ENCODE peak calls at places on chromosomes 1 and 21, in five cellular contexts. J, K, F, R and C are unnamed samples.

GRCh38 chr1:151398691-151399065 is 695 bp upstream of the PSMB4 start:
- DNase-seq in J (no peak), K (no peak), R (no peak), F (no peak), C (peak; percentile 69)

GRCh38 chr1:59288046-59288445 is 8.8 kb upstream of the FGGY start:
- DNase-seq in F (no peak), J (no peak), K (no peak), R (no peak), C (no peak)

GRCh38 chr1:23601968-23602876 is 42.9 kb upstream of the ID3 start:
- DNase-seq in F (no peak), R (no peak), J (no peak), K (no peak), C (no peak)

GRCh38 chr1:90746857-90747256 is 29.8 kb upstream of the BARHL2 start:
- DNase-seq in R (no peak), F (no peak), K (no peak), J (no peak), C (no peak)

GRCh38 chr1:26730695-26731094 is 34.9 kb downstream of the ARID1A start:
- DNase-seq in J (no peak), K (no peak), R (no peak), F (no peak), C (no peak)

GRCh38 chr1:7954683-7955082 is 6.8 kb upstream of the PARK7 start:
- DNase-seq in F (no peak), K (no peak), J (no peak), R (no peak), C (no peak)

GRCh38 chr1:7490576-7490975 is 280.5 kb upstream of the VAMP3 start:
- DNase-seq in R (no peak), K (no peak), F (no peak), J (peak; percentile 45), C (no peak)

GRCh38 chr1:204446413-204447111 is 34.9 kb upstream of the PPP1R15B start:
- DNase-seq in K (peak; percentile 84), R (peak; percentile 82), F (peak; percentile 82), J (peak; percentile 70), C (no peak)

GRCh38 chr21:29155118-29155932 is 24.9 kb downstream of the MAP3K7CL start:
- DNase-seq in J (no peak), R (peak; percentile 11), F (no peak), K (no peak), C (no peak)

GRCh38 chr1:171245458-171246064 is 2.7 kb upstream of the FMO1 start:
- DNase-seq in J (no peak), K (no peak), R (peak; percentile 37), F (peak; percentile 28), C (no peak)

GRCh38 chr1:69913967-69914366 is 291.4 kb downstream of the LRRC40 start:
- DNase-seq in F (no peak), R (no peak), J (no peak), K (no peak), C (no peak)

GRCh38 chr1:111354584-111354983 is 63.9 kb downstream of the CHIA start:
- DNase-seq in R (no peak), J (no peak), F (no peak), K (no peak), C (no peak)

GRCh38 chr1:6181347-6181770 is 1.2 kb upstream of the CHD5 start:
- DNase-seq in J (no peak), K (no peak), F (no peak), R (peak; percentile 30), C (no peak)

GRCh38 chr1:84603941-84604830 is 29.9 kb upstream of the CTBS start:
- DNase-seq in R (no peak), J (no peak), F (no peak), K (no peak), C (no peak)

GRCh38 chr1:154000420-154000819 is 9.9 kb downstream of the RPS27 start:
- DNase-seq in J (no peak), R (no peak), K (no peak), F (no peak), C (no peak)

GRCh38 chr1:236039736-236040670 is 24.9 kb downstream of the NID1 start:
- DNase-seq in F (no peak), K (no peak), J (peak; percentile 82), R (no peak), C (no peak)

GRCh38 chr1:43304287-43304615 is 3.5 kb downstream of the TIE1 start:
- DNase-seq in F (no peak), R (no peak), K (no peak), J (no peak), C (no peak)

GRCh38 chr1:20227704-20228103 is 41.4 kb upstream of the PLA2G2C start:
- DNase-seq in K (no peak), F (no peak), J (no peak), R (no peak), C (no peak)

GRCh38 chr21:32979598-32980268 is 46.0 kb upstream of the OLIG2 start:
- DNase-seq in F (no peak), R (no peak), K (no peak), J (no peak), C (no peak)

GRCh38 chr1:57252597-57253306 is 171.1 kb downstream of the DAB1 start:
- DNase-seq in J (no peak), F (no peak), R (no peak), K (no peak), C (no peak)

GRCh38 chr21:41765393-41765950 is 1.4 kb downstream of the RIPK4 start:
- DNase-seq in R (no peak), F (no peak), K (no peak), J (no peak), C (no peak)

GRCh38 chr1:218772575-218772974 is 401.1 kb upstream of the LYPLAL1 start:
- DNase-seq in R (no peak), K (no peak), J (no peak), F (no peak), C (no peak)

GRCh38 chr1:975896-976683 is 5.8 kb downstream of the PERM1 start:
- DNase-seq in J (peak; percentile 65), R (peak; percentile 92), K (peak; percentile 74), F (peak; percentile 67), C (no peak)

GRCh38 chr1:215526147-215526845 is 40.8 kb upstream of the KCTD3 start:
- DNase-seq in J (no peak), F (no peak), R (peak; percentile 15), K (no peak), C (no peak)

GRCh38 chr1:162007485-162007884 is 16.2 kb downstream of the OLFML2B start:
- DNase-seq in F (no peak), J (no peak), K (no peak), R (no peak), C (no peak)

GRCh38 chr1:228181105-228181504 is 15.5 kb downstream of the IBA57 start:
- DNase-seq in R (no peak), F (no peak), J (no peak), K (no peak), C (peak; percentile 30)

GRCh38 chr1:17710889-17711576 is 44.1 kb upstream of the ACTL8 start:
- DNase-seq in K (no peak), J (no peak), F (no peak), R (no peak), C (no peak)

GRCh38 chr1:226827968-226828513 is 42.4 kb upstream of the PSEN2 start:
- DNase-seq in F (peak; percentile 96), R (peak; percentile 88), K (peak; percentile 96), J (peak; percentile 97), C (peak; percentile 97)

GRCh38 chr1:34164510-34165381 is at the start of gene CSMD2:
- DNase-seq in F (no peak), J (no peak), K (no peak), R (peak; percentile 83), C (no peak)

GRCh38 chr1:3016641-3017439 is 4.4 kb upstream of the ACTRT2 start:
- DNase-seq in K (no peak), R (no peak), F (peak; percentile 5), J (peak; percentile 17), C (peak; percentile 50)

GRCh38 chr1:240413732-240414131 is 198.2 kb downstream of the GREM2 start:
- DNase-seq in K (no peak), R (no peak), F (no peak), J (no peak), C (no peak)

GRCh38 chr1:226360106-226360746 is 47.7 kb downstream of the PARP1 start:
- DNase-seq in K (no peak), F (no peak), R (no peak), J (no peak), C (no peak)

GRCh38 chr1:204263240-204263848 is 49.6 kb upstream of the GOLT1A start:
- DNase-seq in F (no peak), K (peak; percentile 48), R (peak; percentile 78), J (no peak), C (no peak)

GRCh38 chr21:46500224-46500861 is 41.7 kb downstream of the DIP2A start:
- DNase-seq in F (no peak), R (no peak), K (no peak), J (no peak), C (no peak)

GRCh38 chr1:23559985-23560755 is 869 bp upstream of the ID3 start:
- DNase-seq in R (peak; percentile 41), K (no peak), F (no peak), J (no peak), C (peak; percentile 69)

GRCh38 chr1:113675299-113675698 is 84.0 kb downstream of the PHTF1 start:
- DNase-seq in J (no peak), K (no peak), F (no peak), R (no peak), C (no peak)

GRCh38 chr1:17184161-17184665 is 20.7 kb upstream of the PADI1 start:
- DNase-seq in K (no peak), F (no peak), J (no peak), R (no peak), C (no peak)

GRCh38 chr1:91835087-91835521 is 50.8 kb downstream of the TGFBR3 start:
- DNase-seq in K (no peak), R (no peak), F (no peak), J (no peak), C (no peak)

GRCh38 chr1:15617173-15617873 is at the start of gene DDI2:
- DNase-seq in J (peak; percentile 96), R (peak; percentile 96), F (peak; percentile 98), K (peak; percentile 97), C (peak; percentile 97)
- TF ChIP-seq EP300 in J (no peak), R (peak; percentile 24), F (no peak), K (no peak), C (no peak)

GRCh38 chr1:232630047-232630893 is at the start of gene SIPA1L2:
- DNase-seq in J (peak; percentile 93), F (peak; percentile 96), K (peak; percentile 95), R (peak; percentile 100), C (peak; percentile 96)
- TF ChIP-seq POLR2AphosphoS5 in J (peak; percentile 42), F (peak; percentile 93), K (peak; percentile 20), R (no peak), C (no peak)

DNA sequence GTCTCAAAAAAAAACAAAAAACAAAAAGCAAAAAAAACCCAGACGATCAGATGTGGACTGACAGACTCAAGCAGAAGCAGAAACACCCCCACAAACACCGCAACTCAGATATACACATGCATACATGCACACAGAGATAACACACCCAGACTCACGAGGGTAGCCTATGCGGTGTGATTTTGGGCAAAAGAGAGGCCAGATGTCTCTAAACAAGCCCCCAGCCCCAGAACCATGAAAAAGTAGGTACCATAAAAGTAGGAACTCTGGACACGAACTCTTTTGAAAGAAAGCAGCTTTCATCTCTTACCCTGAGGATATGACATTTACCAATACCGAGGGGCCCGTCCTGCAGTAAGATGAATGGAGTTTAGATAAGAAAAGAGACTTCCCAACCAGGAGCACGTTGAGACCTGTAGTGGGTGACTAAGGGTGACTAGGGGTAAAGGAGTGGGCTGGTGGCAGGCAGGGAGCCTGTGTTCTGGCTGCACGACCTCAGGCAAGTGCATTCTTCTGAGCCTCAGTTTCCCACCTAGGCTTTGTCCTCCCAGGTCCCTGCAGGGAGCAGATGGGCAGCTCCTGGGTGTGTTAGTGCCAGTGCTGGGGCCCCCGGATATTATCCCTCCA is 1.5 kb upstream of the TINAGL1 start:
- DNase-seq in K (no peak), R (no peak), J (no peak), F (no peak), C (no peak)
- TF ChIP-seq EP300 in K (no peak), R (no peak), J (no peak), F (no peak), C (no peak)

GRCh38 chr1:116273042-116273783 is 99.8 kb upstream of the ATP1A1 start:
- DNase-seq in J (no peak), F (no peak), K (no peak), R (no peak), C (no peak)
- TF ChIP-seq POLR2AphosphoS5 in J (no peak), F (no peak), K (no peak), R (no peak), C (no peak)